ENCODE peak calls at places on chromosomes 16 and 17, in five cellular contexts. X, J, T, E and W are unnamed samples.

GRCh38 chr17:79090503-79091372 is 16.1 kb downstream of the ENGASE start:
- DNase-seq in X (peak; percentile 88), J (no peak), T (no peak), E (no peak), W (no peak)

GRCh38 chr17:79039171-79039570 is 15.2 kb downstream of the C1QTNF1 start:
- DNase-seq in X (peak; percentile 23), J (no peak), T (peak; percentile 36), E (no peak), W (no peak)

GRCh38 chr16:86355951-86356350 is 154.4 kb upstream of the FOXF1 start:
- DNase-seq in X (no peak), J (no peak), T (no peak), E (no peak), W (no peak)

GRCh38 chr16:88649924-88650748 is 717 bp downstream of the CYBA start:
- DNase-seq in X (no peak), J (no peak), T (no peak), E (peak; percentile 65), W (peak; percentile 48)

GRCh38 chr16:56275076-56275475 is 83.8 kb downstream of the GNAO1 start:
- DNase-seq in X (no peak), J (no peak), T (peak; percentile 20), E (no peak), W (no peak)

GRCh38 chr17:40071720-40072480 is 9.1 kb downstream of the THRA start:
- DNase-seq in X (peak; percentile 76), J (peak; percentile 91), T (peak; percentile 97), E (peak; percentile 89), W (peak; percentile 95)

GRCh38 chr17:62774338-62774737 is 33.8 kb downstream of the MARCHF10 start:
- DNase-seq in X (no peak), J (no peak), T (no peak), E (no peak), W (no peak)

GRCh38 chr17:41909088-41909487 is 9.7 kb downstream of the ACLY start:
- DNase-seq in X (no peak), J (no peak), T (no peak), E (no peak), W (no peak)

GRCh38 chr16:10013364-10013763 is 168.9 kb downstream of the GRIN2A start:
- DNase-seq in X (no peak), J (no peak), T (no peak), E (no peak), W (no peak)

GRCh38 chr16:89097528-89097846 is 3.8 kb downstream of the ACSF3 start:
- DNase-seq in X (no peak), J (no peak), T (no peak), E (peak; percentile 51), W (no peak)

GRCh38 chr16:47574091-47575054 is 113.2 kb downstream of the PHKB start:
- DNase-seq in X (no peak), J (no peak), T (no peak), E (no peak), W (no peak)

GRCh38 chr17:68771867-68772515 is 170.8 kb upstream of the FAM20A start:
- DNase-seq in X (no peak), J (peak; percentile 74), T (no peak), E (no peak), W (no peak)

GRCh38 chr17:8871081-8871581 is 3.7 kb upstream of the PIK3R6 start:
- DNase-seq in X (no peak), J (no peak), T (no peak), E (no peak), W (no peak)

GRCh38 chr16:82995927-82996441 is 369.2 kb downstream of the CDH13 start:
- DNase-seq in X (no peak), J (no peak), T (no peak), E (peak; percentile 23), W (no peak)

GRCh38 chr17:14886200-14886739 is 378.9 kb downstream of the PMP22 start:
- DNase-seq in X (no peak), J (peak; percentile 31), T (no peak), E (no peak), W (no peak)

GRCh38 chr17:36602924-36603384 is 1.6 kb downstream of the MRM1 start:
- DNase-seq in X (peak; percentile 53), J (peak; percentile 81), T (peak; percentile 68), E (peak; percentile 68), W (peak; percentile 50)

GRCh38 chr16:57840833-57841232 is 38.5 kb upstream of the KIFC3 start:
- DNase-seq in X (no peak), J (no peak), T (no peak), E (no peak), W (no peak)
- TF ChIP-seq EP300 in X (no peak), J (no peak), T (no peak), E (no peak), W (no peak)

GRCh38 chr17:38864636-38865398 is 5.0 kb upstream of the LASP1 start:
- DNase-seq in X (no peak), J (peak; percentile 78), T (no peak), E (no peak), W (no peak)
- TF ChIP-seq CTCF in X (no peak), J (peak; percentile 34), T (no peak), E (no peak), W (no peak)

GRCh38 chr16:52099382-52099781 is 447.6 kb downstream of the TOX3 start:
- DNase-seq in X (no peak), J (no peak), T (no peak), E (no peak), W (no peak)
- TF ChIP-seq POLR2A in X (no peak), J (no peak), T (no peak), E (no peak), W (no peak)

GRCh38 chr17:76264755-76265623 is at the start of gene UBALD2:
- DNase-seq in X (peak; percentile 99), J (peak; percentile 100), T (peak; percentile 100), E (peak; percentile 99), W (peak; percentile 100)
- TF ChIP-seq EP300 in X (no peak), J (no peak), T (no peak), E (no peak), W (no peak)

GRCh38 chr16:52553322-52553721 is 6.4 kb upstream of the TOX3 start:
- DNase-seq in X (no peak), J (no peak), T (no peak), E (no peak), W (no peak)
- TF ChIP-seq CTCF in X (no peak), J (peak; percentile 32), T (no peak), E (no peak), W (no peak)

GRCh38 chr16:75087040-75087979 is 29.3 kb downstream of the LDHD start:
- DNase-seq in X (no peak), J (no peak), T (peak; percentile 75), E (peak; percentile 63), W (no peak)
- TF ChIP-seq POLR2A in X (no peak), J (no peak), T (no peak), E (no peak), W (no peak)

DNA sequence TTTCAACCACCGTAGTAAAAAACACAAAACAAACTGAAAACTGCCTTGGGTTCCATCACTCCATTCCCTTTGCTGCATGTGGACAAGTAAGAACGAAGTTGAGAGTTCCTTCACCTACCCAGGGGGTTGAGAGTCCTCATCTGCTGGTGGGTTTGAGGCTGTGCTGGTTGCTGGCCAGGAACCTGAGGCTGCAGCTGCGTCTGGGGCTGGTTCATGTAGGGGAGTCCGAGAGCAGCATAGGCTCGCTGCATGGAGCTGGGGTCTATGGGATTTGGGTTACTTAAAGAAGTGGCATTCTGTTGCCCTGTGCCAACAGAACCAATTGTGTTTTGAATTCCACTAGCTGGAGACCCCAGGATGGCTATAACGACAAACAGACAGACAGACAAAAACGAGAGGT is 65.2 kb upstream of the TRAP1 start:
- DNase-seq in X (no peak), J (no peak), T (no peak), E (no peak), W (no peak)
- TF ChIP-seq EP300 in X (no peak), J (no peak), T (no peak), E (no peak), W (no peak)

GRCh38 chr16:5042574-5043171 is 8.9 kb upstream of the NAGPA start:
- DNase-seq in X (no peak), J (no peak), T (no peak), E (no peak), W (no peak)
- TF ChIP-seq CTCF in X (no peak), J (no peak), T (no peak), E (no peak), W (no peak)

GRCh38 chr16:30395992-30396560 is 856 bp downstream of the ZNF48 start:
- DNase-seq in X (no peak), J (no peak), T (no peak), E (no peak), W (no peak)

GRCh38 chr16:30397776-30398659 is 2.8 kb downstream of the ZNF48 start:
- DNase-seq in X (no peak), J (no peak), T (no peak), E (no peak), W (no peak)

GRCh38 chr16:30397056-30397455 is 1.8 kb downstream of the ZNF48 start:
- DNase-seq in X (no peak), J (no peak), T (no peak), E (no peak), W (no peak)

GRCh38 chr16:30395155-30395991 is at the start of gene ZNF48:
- DNase-seq in X (peak; percentile 92), J (peak; percentile 88), T (peak; percentile 94), E (peak; percentile 89), W (peak; percentile 88)

DNA sequence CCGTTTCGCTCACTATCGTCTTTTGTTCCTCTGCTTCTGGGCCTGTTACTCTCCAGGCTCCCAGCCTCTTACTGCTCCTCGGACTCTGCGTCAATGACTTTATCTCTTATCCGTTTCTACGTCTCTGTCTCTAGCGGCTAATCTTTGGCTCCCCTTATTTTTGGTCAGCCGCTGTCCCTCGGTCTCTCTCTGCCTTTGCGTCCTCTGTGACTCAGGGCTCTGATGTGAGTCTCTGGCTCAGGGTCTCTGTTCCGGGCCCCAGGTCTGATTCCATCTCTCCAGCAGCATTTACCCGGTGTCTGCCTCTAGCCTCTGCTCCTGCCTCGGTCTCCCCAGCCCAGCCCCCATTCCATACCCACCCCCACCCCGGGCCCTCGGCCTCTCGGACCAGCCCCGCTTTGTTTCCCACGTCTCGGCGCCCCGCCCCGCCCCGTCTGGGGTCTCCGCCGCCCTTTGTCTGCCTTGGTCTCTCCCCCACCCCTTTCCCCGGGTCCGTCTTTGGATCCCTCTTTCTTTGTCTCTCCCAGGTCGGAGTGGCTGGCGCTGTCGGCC is 541 bp upstream of the ZNF48 start:
- DNase-seq in X (no peak), J (no peak), T (no peak), E (no peak), W (no peak)
- TF ChIP-seq POLR2A in X (no peak), J (no peak), T (no peak), E (no peak), W (no peak)